ENCODE peak calls at places on chromosomes 4 and X, in ten cellular contexts. E, S, N, C, V, D, B, R, Q and Z are unnamed samples.

GRCh38 chr4:2908686-2909085 is 54.5 kb downstream of the NOP14 start:
- DNase-seq in R (no peak), S (no peak), Q (no peak), B (no peak), C (no peak), N (no peak), D (no peak), E (no peak), V (no peak), Z (no peak)

GRCh38 chr4:171016145-171016544 is 797.1 kb upstream of the GALNTL6 start:
- DNase-seq in Q (no peak), N (no peak), D (no peak), V (no peak), S (no peak), B (no peak), R (no peak), E (no peak), C (no peak), Z (no peak)

GRCh38 chr4:184953971-184954370 is 64.3 kb upstream of the HELT start:
- DNase-seq in V (no peak), N (no peak), B (no peak), Q (peak; percentile 38), D (no peak), R (no peak), E (no peak), C (no peak), S (no peak), Z (no peak)

GRCh38 chrX:101999644-102000539 is 68.1 kb upstream of the ZMAT1 start:
- DNase-seq in D (no peak), R (no peak), Q (no peak), E (no peak), N (no peak), V (no peak), B (no peak), S (no peak), C (no peak), Z (peak; percentile 62)

GRCh38 chr4:39083164-39083563 is 21.1 kb downstream of the KLHL5 start:
- DNase-seq in Q (peak; percentile 61), S (no peak), C (no peak), E (no peak), B (peak; percentile 29), V (no peak), N (no peak), D (no peak), R (peak; percentile 84), Z (no peak)

GRCh38 chr4:128871948-128872347 is 62.4 kb downstream of the JADE1 start:
- DNase-seq in N (no peak), Q (peak; percentile 40), B (no peak), D (no peak), R (no peak), C (no peak), V (no peak), S (no peak), E (no peak), Z (no peak)

GRCh38 chr4:153577053-153577452 is 107.0 kb upstream of the TLR2 start:
- DNase-seq in V (no peak), R (no peak), B (no peak), N (no peak), S (no peak), C (no peak), E (no peak), Q (no peak), D (no peak), Z (no peak)

GRCh38 chr4:13611283-13611842 is 16.2 kb downstream of the BOD1L1 start:
- DNase-seq in C (peak; percentile 68), D (no peak), N (no peak), V (no peak), R (no peak), E (no peak), S (no peak), B (peak; percentile 25), Q (peak; percentile 75), Z (no peak)

GRCh38 chrX:111040377-111041017 is 55.5 kb upstream of the PAK3 start:
- DNase-seq in S (no peak), D (no peak), R (no peak), B (no peak), V (no peak), E (no peak), C (no peak), Q (peak; percentile 68), N (no peak), Z (no peak)

GRCh38 chr4:56906534-56906933 is 1.2 kb upstream of the REST start:
- DNase-seq in C (no peak), B (no peak), D (no peak), R (no peak), V (no peak), N (no peak), S (no peak), E (no peak), Q (no peak), Z (no peak)

GRCh38 chr4:113445286-113445685 is 316.3 kb downstream of the CAMK2D start:
- DNase-seq in B (peak; percentile 96), N (no peak), E (no peak), S (no peak), R (peak; percentile 58), Q (peak; percentile 96), D (no peak), C (no peak), V (no peak), Z (no peak)

GRCh38 chrX:133645977-133646750 is 230.9 kb upstream of the GPC4 start:
- DNase-seq in D (no peak), R (no peak), E (no peak), N (no peak), S (no peak), C (no peak), Q (peak; percentile 90), V (no peak), B (peak; percentile 61), Z (no peak)

GRCh38 chr4:82457266-82457665 is 26.9 kb downstream of the ENOPH1 start:
- DNase-seq in E (no peak), Q (no peak), S (no peak), D (no peak), V (no peak), B (no peak), C (no peak), R (peak; percentile 46), N (no peak), Z (no peak)

GRCh38 chr4:663046-663437 is 11.0 kb downstream of the ATP5ME start:
- DNase-seq in S (no peak), C (no peak), R (no peak), Q (no peak), E (no peak), D (no peak), V (no peak), N (no peak), B (no peak), Z (no peak)

GRCh38 chr4:1675136-1675801 is 8.8 kb downstream of the FAM53A start:
- DNase-seq in S (no peak), E (no peak), R (no peak), D (no peak), Q (no peak), C (no peak), N (no peak), B (no peak), V (no peak), Z (no peak)

GRCh38 chrX:109886122-109886761 is 116.7 kb upstream of the TMEM164 start:
- DNase-seq in N (no peak), V (no peak), B (no peak), R (peak; percentile 74), D (peak; percentile 1), Q (peak; percentile 61), C (peak; percentile 27), S (peak; percentile 78), E (peak; percentile 51), Z (peak; percentile 38)

GRCh38 chr4:81378398-81378797 is 93.3 kb downstream of the RASGEF1B start:
- DNase-seq in N (no peak), S (no peak), V (no peak), D (no peak), E (no peak), R (no peak), Q (no peak), B (no peak), C (no peak), Z (no peak)

GRCh38 chrX:107619836-107620235 is 8.5 kb upstream of the PRPS1 start:
- DNase-seq in V (no peak), D (no peak), N (no peak), C (no peak), S (no peak), R (no peak), B (no peak), E (no peak), Q (peak; percentile 41), Z (no peak)

GRCh38 chrX:30593435-30594200 is 16.1 kb upstream of the TASL start:
- DNase-seq in Q (peak; percentile 55), C (no peak), D (no peak), V (no peak), E (no peak), B (no peak), N (no peak), R (no peak), S (no peak), Z (peak; percentile 28)

GRCh38 chr4:78659264-78659663 is 107.7 kb downstream of the ANXA3 start:
- DNase-seq in B (no peak), N (no peak), D (no peak), E (no peak), R (peak; percentile 66), Q (no peak), C (no peak), S (no peak), V (no peak), Z (no peak)

GRCh38 chr4:8906991-8907595 is 35.5 kb upstream of the HMX1 start:
- DNase-seq in N (no peak), V (peak; percentile 25), E (no peak), D (no peak), R (no peak), C (no peak), B (no peak), Q (no peak), S (no peak), Z (peak; percentile 15)

GRCh38 chr4:36024901-36025610 is 219.3 kb downstream of the ARAP2 start:
- DNase-seq in V (no peak), R (no peak), Q (peak; percentile 91), E (no peak), C (no peak), B (no peak), D (no peak), S (no peak), N (no peak), Z (no peak)

GRCh38 chr4:75892508-75892907 is 9.7 kb downstream of the PPEF2 start:
- DNase-seq in B (no peak), Q (peak; percentile 21), D (no peak), E (no peak), C (no peak), N (no peak), R (no peak), V (no peak), S (peak; percentile 39), Z (peak; percentile 58)

GRCh38 chrX:15820106-15821073 is 30.1 kb downstream of the ZRSR2 start:
- DNase-seq in V (no peak), N (no peak), R (no peak), S (no peak), Q (no peak), B (no peak), D (no peak), C (no peak), E (no peak), Z (no peak)

GRCh38 chr4:99404595-99405287 is 30.4 kb downstream of the ADH7 start:
- DNase-seq in N (no peak), R (peak; percentile 41), Q (peak; percentile 84), D (no peak), S (no peak), V (no peak), C (no peak), B (no peak), E (peak; percentile 7), Z (no peak)

GRCh38 chr4:163662761-163663160 is 168.3 kb downstream of the TMA16 start:
- DNase-seq in S (no peak), C (no peak), E (no peak), R (no peak), V (no peak), D (no peak), Q (no peak), N (no peak), B (no peak), Z (no peak)

GRCh38 chr4:141301216-141301615 is 80.5 kb downstream of the ZNF330 start:
- DNase-seq in S (no peak), R (no peak), Q (no peak), C (no peak), B (no peak), D (no peak), N (no peak), V (no peak), E (no peak), Z (no peak)

GRCh38 chrX:55907968-55908607 is 190.5 kb downstream of the RRAGB start:
- DNase-seq in Q (peak; percentile 55), V (peak; percentile 75), B (no peak), C (peak; percentile 61), N (peak; percentile 13), S (peak; percentile 3), R (peak; percentile 36), E (no peak), D (peak; percentile 26), Z (peak; percentile 83)